ENCODE peak calls at places on chromosomes 5 and 9, in four cellular contexts. A is ovary, N is astrocyte of the cerebellum, I is brain microvascular endothelial cell. B is an unnamed sample.

GRCh38 chr5:100430268-100430900 is 104.8 kb upstream of the FAM174A start:
- DNase-seq in A (no peak), N (peak), I (peak), B (peak)

GRCh38 chr9:90789862-90790261 is 11.8 kb upstream of the SYK start:
- DNase-seq in A (no peak), N (no peak), I (no peak), B (no peak)

GRCh38 chr5:59257488-59258400 is 635.8 kb downstream of the PDE4D start:
- DNase-seq in A (no peak), N (no peak), I (no peak), B (no peak)

GRCh38 chr5:40406426-40407211 is 273.1 kb upstream of the PTGER4 start:
- DNase-seq in A (no peak), N (no peak), I (no peak), B (no peak)

GRCh38 chr9:18490591-18491370 is 16.8 kb downstream of the ADAMTSL1 start:
- DNase-seq in A (no peak), N (peak), I (peak), B (no peak)

GRCh38 chr9:124858330-124859046 is 3.3 kb downstream of the RPL35 start:
- DNase-seq in A (no peak), N (no peak), I (no peak), B (no peak)

GRCh38 chr5:135303582-135304173 is 95.4 kb downstream of the MACROH2A1 start:
- DNase-seq in A (no peak), N (no peak), I (no peak), B (no peak)

GRCh38 chr9:37970301-37971106 is 66.6 kb upstream of the SLC25A51 start:
- DNase-seq in A (no peak), N (no peak), I (no peak), B (no peak)

GRCh38 chr9:70413427-70413797 is 1.0 kb downstream of the KLF9 start:
- DNase-seq in A (no peak), N (no peak), I (no peak), B (no peak)

GRCh38 chr5:43553381-43553780 is 3.5 kb downstream of the PAIP1 start:
- DNase-seq in A (no peak), N (no peak), I (no peak), B (no peak)

GRCh38 chr9:133202145-133202513 is 6.9 kb downstream of the OBP2B start:
- DNase-seq in A (no peak), N (no peak), I (no peak), B (no peak)

GRCh38 chr5:37495210-37495609 is 116.1 kb downstream of the WDR70 start:
- DNase-seq in A (no peak), N (no peak), I (peak), B (no peak)

GRCh38 chr5:74017112-74017511 is 391.1 kb downstream of the ARHGEF28 start:
- DNase-seq in A (no peak), N (no peak), I (peak), B (no peak)

GRCh38 chr5:158154226-158155005 is 295.5 kb upstream of the CLINT1 start:
- DNase-seq in A (no peak), N (peak), I (peak), B (no peak)

GRCh38 chr5:175201393-175201792 is 242.6 kb downstream of the DRD1 start:
- DNase-seq in A (no peak), N (no peak), I (no peak), B (no peak)

GRCh38 chr9:17520264-17521058 is 58.4 kb upstream of the SH3GL2 start:
- DNase-seq in A (no peak), N (no peak), I (no peak), B (no peak)

GRCh38 chr9:2559212-2560152 is 62.1 kb upstream of the VLDLR start:
- DNase-seq in A (peak), N (peak), I (peak), B (no peak)

GRCh38 chr9:98462310-98462709 is 206.9 kb upstream of the TBC1D2 start:
- DNase-seq in A (no peak), N (no peak), I (no peak), B (no peak)

GRCh38 chr5:124059200-124059599 is 547.2 kb downstream of the CSNK1G3 start:
- DNase-seq in A (no peak), N (no peak), I (no peak), B (no peak)

GRCh38 chr9:85600675-85601263 is 141.0 kb downstream of the AGTPBP1 start:
- DNase-seq in A (no peak), N (no peak), I (no peak), B (no peak)

GRCh38 chr5:88889165-88890069 is 6.4 kb upstream of the MEF2C start:
- DNase-seq in A (peak), N (no peak), I (no peak), B (peak)

GRCh38 chr5:16983972-16984371 is 47.9 kb upstream of the MYO10 start:
- DNase-seq in A (no peak), N (no peak), I (no peak), B (no peak)

GRCh38 chr5:78005021-78005785 is 229.1 kb upstream of the TBCA start:
- DNase-seq in A (no peak), N (no peak), I (peak), B (no peak)

GRCh38 chr9:93354451-93354850 is 97.0 kb upstream of the FAM120A start:
- DNase-seq in A (no peak), N (no peak), I (no peak), B (no peak)

GRCh38 chr5:55993628-55994501 is 898 bp downstream of the IL6ST start:
- DNase-seq in A (no peak), N (no peak), I (no peak), B (no peak)

GRCh38 chr9:115211413-115212204 is 93.7 kb upstream of the TNC start:
- DNase-seq in A (no peak), N (peak), I (peak), B (no peak)

GRCh38 chr9:27429917-27430316 is 94.2 kb upstream of the IFNK start:
- DNase-seq in A (no peak), N (no peak), I (no peak), B (no peak)

GRCh38 chr5:33850100-33850594 is 41.6 kb downstream of the ADAMTS12 start:
- DNase-seq in A (no peak), N (peak), I (peak), B (no peak)

GRCh38 chr5:120252839-120253238 is 211.3 kb upstream of the PRR16 start:
- DNase-seq in A (no peak), N (no peak), I (peak), B (no peak)

GRCh38 chr9:98231770-98232478 is 23.5 kb downstream of the TBC1D2 start:
- DNase-seq in A (no peak), N (no peak), I (peak), B (no peak)

GRCh38 chr9:72477862-72478564 is 43.4 kb upstream of the TMC1 start:
- DNase-seq in A (no peak), N (no peak), I (peak), B (no peak)

GRCh38 chr5:138465288-138466057 is at the start of gene EGR1:
- DNase-seq in A (peak), N (peak), I (peak), B (peak)
- TF ChIP-seq CTCF in A (no peak), N (no peak), I (peak), B (no peak)

DNA sequence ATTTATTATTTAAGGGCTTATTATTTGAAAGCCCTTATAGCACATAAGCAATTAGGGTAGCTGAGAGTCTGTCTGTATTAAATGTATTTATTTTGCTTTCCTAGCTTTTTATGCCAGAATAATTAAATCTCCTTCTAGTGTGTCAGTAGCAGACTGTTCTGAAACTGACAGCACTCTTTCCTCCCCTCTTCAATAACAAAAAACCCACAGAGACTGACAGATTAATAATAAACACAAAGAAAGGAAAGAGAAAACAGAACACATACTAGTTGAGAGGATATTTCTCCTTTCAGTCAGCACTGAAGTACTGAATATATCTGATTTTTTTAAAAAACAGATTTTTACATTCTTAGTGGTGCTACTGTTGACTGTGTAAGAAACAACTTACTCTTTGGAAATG is 208.1 kb downstream of the SPATA31D1 start:
- DNase-seq in A (no peak), N (no peak), I (no peak), B (no peak)
- TF ChIP-seq CTCF in A (no peak), N (no peak), I (no peak), B (no peak)

GRCh38 chr5:64680289-64680688 is 10.0 kb upstream of the SHISAL2B start:
- DNase-seq in A (no peak), N (no peak), I (peak), B (no peak)
- TF ChIP-seq CTCF in A (no peak), N (no peak), I (peak), B (no peak)

GRCh38 chr9:122126340-122127333 is 32.9 kb downstream of the NDUFA8 start:
- DNase-seq in A (no peak), N (no peak), I (peak), B (no peak)
- TF ChIP-seq CTCF in A (no peak), N (no peak), I (peak), B (no peak)

GRCh38 chr5:95866431-95867063 is 44.0 kb upstream of the GLRX start:
- DNase-seq in A (no peak), N (no peak), I (no peak), B (no peak)

GRCh38 chr5:95864456-95864855 is 41.9 kb upstream of the GLRX start:
- DNase-seq in A (no peak), N (no peak), I (no peak), B (no peak)

GRCh38 chr5:95863383-95863757 is 40.8 kb upstream of the GLRX start:
- DNase-seq in A (no peak), N (no peak), I (no peak), B (no peak)

GRCh38 chr5:95862636-95863382 is 40.3 kb upstream of the GLRX start:
- DNase-seq in A (no peak), N (no peak), I (no peak), B (no peak)

GRCh38 chr5:95864944-95865504 is 42.5 kb upstream of the GLRX start:
- DNase-seq in A (no peak), N (no peak), I (no peak), B (peak)
- TF ChIP-seq CTCF in A (no peak), N (no peak), I (no peak), B (no peak)

DNA sequence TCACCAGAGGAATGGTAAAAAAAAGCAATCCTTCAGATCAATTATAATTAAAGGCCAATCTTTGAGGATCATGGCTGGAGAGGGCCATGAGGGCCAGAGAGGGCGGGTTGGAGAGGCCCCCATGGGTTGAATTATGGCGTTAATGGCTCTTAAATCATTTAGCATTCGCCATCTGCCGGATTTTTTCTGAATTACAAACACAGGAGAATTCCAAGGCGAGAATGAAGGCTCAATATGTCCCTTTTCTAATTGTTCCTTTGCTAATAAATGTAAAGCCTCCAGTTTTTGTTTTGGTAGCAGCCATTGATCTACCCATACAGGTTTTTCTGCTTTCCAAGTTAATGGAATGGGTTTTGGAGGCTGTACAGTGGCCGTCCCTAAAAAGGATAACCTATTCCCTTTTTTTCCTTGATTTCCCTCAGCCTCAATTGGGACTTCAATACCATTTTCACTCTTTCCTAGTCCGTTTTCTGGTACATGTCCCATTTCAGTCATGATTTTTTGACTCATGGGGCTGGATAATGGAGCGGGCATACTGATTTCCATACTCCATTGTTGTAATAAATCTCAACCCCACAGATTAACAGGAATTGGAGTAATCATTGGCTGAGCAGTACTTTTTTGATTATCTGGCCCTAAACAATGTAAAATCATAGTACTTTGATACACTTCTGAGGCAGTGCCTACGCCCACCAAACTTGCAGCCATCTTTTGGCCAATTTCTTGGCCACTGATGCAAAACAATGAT is 6.7 kb upstream of the TMEM141 start:
- DNase-seq in A (no peak), N (no peak), I (no peak), B (no peak)
- TF ChIP-seq CTCF in A (no peak), N (peak), I (peak), B (peak)

GRCh38 chr5:139517683-139518564 is 35.4 kb upstream of the STING1 start:
- DNase-seq in A (peak), N (peak), I (peak), B (peak)

GRCh38 chr5:139514486-139514856 is 31.9 kb upstream of the STING1 start:
- DNase-seq in A (no peak), N (no peak), I (no peak), B (no peak)

DNA sequence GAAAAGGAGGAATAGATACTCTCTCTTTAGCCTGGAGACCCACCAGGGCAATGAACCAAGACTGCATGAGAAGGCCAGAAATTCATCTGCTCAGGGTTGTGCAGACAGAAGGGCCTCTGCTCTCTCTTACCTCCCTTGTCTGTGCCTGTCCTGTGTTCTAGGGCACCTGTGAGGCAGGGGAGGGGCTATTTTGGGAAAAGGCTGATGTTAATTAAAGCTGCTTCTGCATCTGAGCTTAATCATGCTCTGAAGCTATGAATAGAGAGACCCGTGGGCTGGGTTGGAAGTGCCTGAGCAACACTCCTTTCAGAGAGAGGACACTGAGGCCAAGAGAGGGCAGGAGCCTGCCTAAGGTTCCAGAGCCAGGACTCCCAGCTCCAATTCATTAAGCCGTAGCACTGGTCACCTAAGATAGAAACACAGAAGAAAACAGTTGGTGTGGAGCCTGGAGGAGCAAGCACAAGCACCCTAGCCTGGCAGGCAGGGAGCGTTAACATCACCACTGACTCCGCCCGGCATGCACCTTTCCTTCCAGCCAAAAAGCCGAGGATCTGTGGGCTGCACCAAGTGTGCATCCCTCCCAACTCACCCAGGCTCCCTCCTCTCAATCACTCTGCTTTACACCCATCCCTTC is 31.4 kb upstream of the STING1 start:
- DNase-seq in A (no peak), N (no peak), I (no peak), B (no peak)
- TF ChIP-seq CTCF in A (no peak), N (no peak), I (no peak), B (no peak)

DNA sequence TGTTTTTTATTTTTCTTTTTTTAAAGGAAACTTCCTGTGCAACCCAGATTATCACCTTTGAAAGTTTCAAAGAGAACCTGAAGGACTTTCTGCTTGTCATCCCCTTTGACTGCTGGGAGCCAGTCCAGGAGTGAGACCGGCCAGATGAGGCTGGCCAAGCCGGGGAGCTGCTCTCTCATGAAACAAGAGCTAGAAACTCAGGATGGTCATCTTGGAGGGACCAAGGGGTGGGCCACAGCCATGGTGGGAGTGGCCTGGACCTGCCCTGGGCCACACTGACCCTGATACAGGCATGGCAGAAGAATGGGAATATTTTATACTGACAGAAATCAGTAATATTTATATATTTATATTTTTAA is 2.1 kb downstream of the CSF2 start:
- DNase-seq in A (no peak), N (no peak), I (no peak), B (no peak)
- TF ChIP-seq CTCF in A (no peak), N (no peak), I (no peak), B (no peak)

B was measured in neural crest cell.